ENCODE peak calls at places on chromosomes 3 and 15, in ten cellular contexts. A is NCI-H1092; Y is DMS 273 treated with DMSO at 0.1 percent for 48 hours; U is effector CD4-positive, alpha-beta T cell; K is cardiac muscle cell; G is T-helper 2 cell; M is WTC11; L is HEK293T; T is lower leg skin; N is stimulated activated CD4-positive, alpha-beta T cell treated with anti-CD3 and anti-CD28 coated beads, Interleukin-2, amount 100 ng/mL, for 48 hours. J is an unnamed sample.

GRCh38 chr15:72033711-72034110 is 84.2 kb downstream of the MYO9A start:
- DNase-seq in A (no peak), Y (no peak), U (no peak), K (no peak), G (no peak), M (no peak), L (no peak), T (no peak), N (no peak), J (no peak)

GRCh38 chr3:149339931-149340309 is 6.5 kb upstream of the TM4SF18 start:
- DNase-seq in A (peak; percentile 51), Y (no peak), U (no peak), K (no peak), G (no peak), M (peak; percentile 40), L (peak; percentile 25), T (peak; percentile 93), N (no peak), J (peak; percentile 73)

GRCh38 chr3:83769791-83770663 is 1188.8 kb upstream of the CADM2 start:
- DNase-seq in A (no peak), Y (no peak), U (no peak), K (no peak), G (no peak), M (no peak), L (no peak), T (no peak), N (no peak), J (no peak)

GRCh38 chr15:93165737-93166136 is 76.7 kb upstream of the RGMA start:
- DNase-seq in A (no peak), Y (no peak), U (no peak), K (no peak), G (no peak), M (no peak), L (no peak), T (no peak), N (no peak), J (no peak)

GRCh38 chr3:56894912-56895431 is 93.2 kb upstream of the ARHGEF3 start:
- DNase-seq in A (no peak), Y (no peak), U (no peak), K (no peak), G (no peak), M (no peak), L (no peak), T (no peak), N (no peak), J (no peak)

GRCh38 chr15:94266000-94266399 is 34.6 kb downstream of the MCTP2 start:
- DNase-seq in A (no peak), Y (no peak), U (no peak), K (no peak), G (no peak), M (no peak), L (no peak), T (no peak), N (no peak), J (no peak)

GRCh38 chr3:131796558-131796957 is 238.3 kb downstream of the CPNE4 start:
- DNase-seq in A (no peak), Y (no peak), U (no peak), K (no peak), G (no peak), M (peak; percentile 8), L (no peak), T (no peak), N (no peak), J (no peak)

GRCh38 chr15:71596672-71597071 is 213.7 kb upstream of the NR2E3 start:
- DNase-seq in A (no peak), Y (no peak), U (no peak), K (peak; percentile 16), G (no peak), M (no peak), L (no peak), T (no peak), N (no peak), J (no peak)

GRCh38 chr3:31562525-31562924 is 29.8 kb downstream of the STT3B start:
- DNase-seq in A (no peak), Y (no peak), U (no peak), K (peak; percentile 51), G (no peak), M (peak; percentile 85), L (peak; percentile 18), T (no peak), N (no peak), J (no peak)

GRCh38 chr3:180306155-180306554 is 269.4 kb upstream of the PEX5L start:
- DNase-seq in A (no peak), Y (no peak), U (no peak), K (no peak), G (no peak), M (no peak), L (no peak), T (no peak), N (no peak), J (peak; percentile 5)

GRCh38 chr3:195895078-195895899 is 13.1 kb downstream of the TNK2 start:
- DNase-seq in A (peak; percentile 22), Y (peak; percentile 60), U (peak; percentile 54), K (peak; percentile 60), G (peak; percentile 43), M (no peak), L (peak; percentile 49), T (no peak), N (peak; percentile 54), J (peak; percentile 50)

GRCh38 chr15:74339371-74339770 is 28.1 kb downstream of the CYP11A1 start:
- DNase-seq in A (no peak), Y (no peak), U (no peak), K (no peak), G (no peak), M (no peak), L (no peak), T (no peak), N (no peak), J (no peak)

GRCh38 chr3:189235214-189235613 is 63.4 kb downstream of the TPRG1 start:
- DNase-seq in A (no peak), Y (no peak), U (no peak), K (no peak), G (no peak), M (no peak), L (no peak), T (no peak), N (no peak), J (no peak)

GRCh38 chr3:143763568-143764162 is 84.6 kb downstream of the SLC9A9 start:
- DNase-seq in A (no peak), Y (no peak), U (no peak), K (no peak), G (no peak), M (no peak), L (no peak), T (no peak), N (no peak), J (no peak)

GRCh38 chr3:43768594-43768993 is 77.9 kb downstream of the ABHD5 start:
- DNase-seq in A (no peak), Y (peak; percentile 39), U (no peak), K (no peak), G (no peak), M (no peak), L (no peak), T (peak; percentile 87), N (no peak), J (no peak)

GRCh38 chr3:62374375-62374876 is 1.1 kb upstream of the FEZF2 start:
- DNase-seq in A (no peak), Y (no peak), U (no peak), K (no peak), G (no peak), M (peak; percentile 37), L (no peak), T (no peak), N (no peak), J (no peak)

GRCh38 chr3:193743702-193744047 is 150.7 kb downstream of the OPA1 start:
- DNase-seq in A (no peak), Y (no peak), U (no peak), K (no peak), G (no peak), M (no peak), L (no peak), T (no peak), N (no peak), J (no peak)

GRCh38 chr15:48144889-48145288 is 24.1 kb downstream of the SLC24A5 start:
- DNase-seq in A (no peak), Y (no peak), U (no peak), K (no peak), G (no peak), M (no peak), L (no peak), T (no peak), N (no peak), J (no peak)

GRCh38 chr3:12288466-12289129 is at the start of gene PPARG:
- DNase-seq in A (no peak), Y (no peak), U (no peak), K (peak; percentile 39), G (no peak), M (peak; percentile 30), L (peak; percentile 51), T (peak; percentile 87), N (no peak), J (no peak)

GRCh38 chr3:94927175-94927574 is 864.3 kb downstream of the NSUN3 start:
- DNase-seq in A (no peak), Y (no peak), U (no peak), K (no peak), G (no peak), M (no peak), L (no peak), T (no peak), N (no peak), J (no peak)

GRCh38 chr3:66428733-66429132 is 72.1 kb downstream of the LRIG1 start:
- DNase-seq in A (peak; percentile 82), Y (peak; percentile 46), U (no peak), K (no peak), G (no peak), M (no peak), L (no peak), T (peak; percentile 93), N (no peak), J (peak; percentile 10)

GRCh38 chr3:67416703-67417102 is 237.7 kb downstream of the SUCLG2 start:
- DNase-seq in A (no peak), Y (no peak), U (no peak), K (no peak), G (no peak), M (no peak), L (no peak), T (no peak), N (no peak), J (no peak)

GRCh38 chr3:189626286-189626685 is 4.9 kb upstream of the TP63 start:
- DNase-seq in A (no peak), Y (no peak), U (no peak), K (no peak), G (no peak), M (no peak), L (no peak), T (no peak), N (no peak), J (no peak)

J was measured in NCI-H774.